ENCODE peak calls at places on chromosomes 5 and 9, in six cellular contexts. E is posterior cingulate gyrus, A is neural crest cell, L is T-cell, B is H9, C is fibroblast of mammary gland. D is an unnamed sample.

GRCh38 chr9:122334916-122335315 is 35.9 kb upstream of the PTGS1 start:
- DNase-seq in A (no peak), C (peak; percentile 51), E (no peak), L (no peak), B (no peak), D (no peak)

GRCh38 chr5:10331341-10331796 is 22.1 kb upstream of the MARCHF6 start:
- DNase-seq in B (no peak), C (peak; percentile 87), A (no peak), L (no peak), E (no peak), D (no peak)

GRCh38 chr9:137429974-137430722 is 7.0 kb downstream of the NOXA1 start:
- DNase-seq in L (no peak), B (peak; percentile 69), A (no peak), E (peak; percentile 8), C (no peak), D (no peak)

GRCh38 chr5:123722451-123722850 is 210.5 kb downstream of the CSNK1G3 start:
- DNase-seq in L (no peak), A (no peak), C (peak; percentile 11), E (no peak), B (no peak), D (no peak)

GRCh38 chr5:132478498-132478855 is 12.1 kb downstream of the IRF1 start:
- DNase-seq in L (no peak), A (no peak), E (no peak), C (no peak), B (no peak), D (no peak)

GRCh38 chr5:125518169-125518568 is 771.7 kb upstream of the ZNF608 start:
- DNase-seq in A (no peak), B (no peak), C (no peak), L (no peak), E (no peak), D (no peak)

GRCh38 chr9:89641980-89642379 is 37.2 kb downstream of the GADD45G start:
- DNase-seq in A (no peak), B (no peak), E (no peak), C (no peak), L (no peak), D (no peak)

GRCh38 chr9:34154052-34154451 is 24.8 kb upstream of the UBAP1 start:
- DNase-seq in C (no peak), E (no peak), L (no peak), A (no peak), B (no peak), D (no peak)

GRCh38 chr5:12876541-12877298 is 972.5 kb upstream of the CTNND2 start:
- DNase-seq in E (no peak), L (no peak), A (no peak), B (no peak), C (no peak), D (no peak)

GRCh38 chr5:32030686-32031478 is 143.2 kb downstream of the GOLPH3 start:
- DNase-seq in L (no peak), A (no peak), B (no peak), E (no peak), C (peak; percentile 60), D (no peak)

GRCh38 chr5:160467555-160468418 is 46.1 kb downstream of the PTTG1 start:
- DNase-seq in A (no peak), C (peak; percentile 84), E (no peak), B (peak; percentile 60), L (peak; percentile 78), D (peak; percentile 45)

GRCh38 chr5:77086611-77087483 is at the start of gene ZBED3:
- DNase-seq in A (peak; percentile 54), C (peak; percentile 85), E (peak; percentile 45), L (peak; percentile 62), B (peak; percentile 75), D (peak; percentile 52)

GRCh38 chr5:76622973-76623596 is at the start of gene F2RL2:
- DNase-seq in A (no peak), C (peak; percentile 78), B (peak; percentile 49), L (no peak), E (no peak), D (peak; percentile 55)

GRCh38 chr9:68739631-68740174 is 34.7 kb downstream of the PIP5K1B start:
- DNase-seq in L (no peak), C (no peak), A (no peak), B (no peak), E (no peak), D (no peak)

GRCh38 chr9:109935406-109936087 is 155.5 kb downstream of the PALM2AKAP2 start:
- DNase-seq in L (no peak), C (no peak), B (no peak), E (no peak), A (no peak), D (no peak)

GRCh38 chr5:169836835-169837234 is 143.5 kb downstream of the INSYN2B start:
- DNase-seq in C (no peak), L (no peak), E (no peak), B (no peak), A (no peak), D (no peak)

GRCh38 chr5:54013556-54014157 is 296.7 kb downstream of the ARL15 start:
- DNase-seq in A (no peak), C (peak; percentile 97), B (no peak), E (no peak), L (no peak), D (peak; percentile 69)

GRCh38 chr9:37172511-37172910 is 52.1 kb downstream of the ZCCHC7 start:
- DNase-seq in L (no peak), B (no peak), A (no peak), E (no peak), C (no peak), D (no peak)

GRCh38 chr5:89445106-89445745 is 562.2 kb upstream of the MEF2C start:
- DNase-seq in A (no peak), E (no peak), L (no peak), B (no peak), C (no peak), D (no peak)

D was measured in foreskin keratinocyte.